ENCODE peak calls at places on chromosome 9, in seven cellular contexts. One of them, this sample, is unnamed.

GRCh38 chr9:95075700-95076099 is 241.8 kb downstream of the FANCC start:
- DNase-seq in heart left ventricle: no peak
- DNase-seq in H7: peak; percentile 37
- DNase-seq in right atrium auricular region: peak; percentile 57
- DNase-seq in occipital lobe: no peak
- DNase-seq in stimulated activated CD4-positive, alpha-beta T cell treated with anti-CD3 and anti-CD28 coated beads, Interleukin-1b, Interleukin-23, amount 100 ng/mL, for 1 hour: no peak
- DNase-seq in activated CD4-positive, alpha-beta T cell treated with anti-CD3 and anti-CD28 coated beads, Interleukin-2, amount 50 U/mL, for 1 hour: no peak
- DNase-seq in this sample: no peak

GRCh38 chr9:76115396-76115795 is 224.9 kb downstream of the PCSK5 start:
- DNase-seq in occipital lobe: no peak
- DNase-seq in stimulated activated CD4-positive, alpha-beta T cell treated with anti-CD3 and anti-CD28 coated beads, Interleukin-1b, Interleukin-23, amount 100 ng/mL, for 1 hour: no peak
- DNase-seq in H7: no peak
- DNase-seq in right atrium auricular region: no peak
- DNase-seq in activated CD4-positive, alpha-beta T cell treated with anti-CD3 and anti-CD28 coated beads, Interleukin-2, amount 50 U/mL, for 1 hour: no peak
- DNase-seq in heart left ventricle: no peak
- DNase-seq in this sample: no peak

GRCh38 chr9:116641292-116642059 is 45.6 kb upstream of the TRIM32 start:
- DNase-seq in heart left ventricle: no peak
- DNase-seq in activated CD4-positive, alpha-beta T cell treated with anti-CD3 and anti-CD28 coated beads, Interleukin-2, amount 50 U/mL, for 1 hour: no peak
- DNase-seq in right atrium auricular region: no peak
- DNase-seq in H7: no peak
- DNase-seq in occipital lobe: no peak
- DNase-seq in stimulated activated CD4-positive, alpha-beta T cell treated with anti-CD3 and anti-CD28 coated beads, Interleukin-1b, Interleukin-23, amount 100 ng/mL, for 1 hour: no peak
- DNase-seq in this sample: no peak

GRCh38 chr9:71704806-71705205 is 63.5 kb downstream of the CEMIP2 start:
- DNase-seq in heart left ventricle: no peak
- DNase-seq in occipital lobe: no peak
- DNase-seq in H7: no peak
- DNase-seq in right atrium auricular region: no peak
- DNase-seq in activated CD4-positive, alpha-beta T cell treated with anti-CD3 and anti-CD28 coated beads, Interleukin-2, amount 50 U/mL, for 1 hour: no peak
- DNase-seq in stimulated activated CD4-positive, alpha-beta T cell treated with anti-CD3 and anti-CD28 coated beads, Interleukin-1b, Interleukin-23, amount 100 ng/mL, for 1 hour: no peak
- DNase-seq in this sample: no peak

GRCh38 chr9:137460363-137461315 is 1.5 kb upstream of the NSMF start:
- DNase-seq in heart left ventricle: no peak
- DNase-seq in activated CD4-positive, alpha-beta T cell treated with anti-CD3 and anti-CD28 coated beads, Interleukin-2, amount 50 U/mL, for 1 hour: no peak
- DNase-seq in right atrium auricular region: no peak
- DNase-seq in occipital lobe: no peak
- DNase-seq in H7: peak; percentile 59
- DNase-seq in stimulated activated CD4-positive, alpha-beta T cell treated with anti-CD3 and anti-CD28 coated beads, Interleukin-1b, Interleukin-23, amount 100 ng/mL, for 1 hour: no peak
- DNase-seq in this sample: peak; percentile 54

GRCh38 chr9:134314950-134315715 is 11.1 kb upstream of the RXRA start:
- DNase-seq in activated CD4-positive, alpha-beta T cell treated with anti-CD3 and anti-CD28 coated beads, Interleukin-2, amount 50 U/mL, for 1 hour: no peak
- DNase-seq in stimulated activated CD4-positive, alpha-beta T cell treated with anti-CD3 and anti-CD28 coated beads, Interleukin-1b, Interleukin-23, amount 100 ng/mL, for 1 hour: no peak
- DNase-seq in H7: peak; percentile 69
- DNase-seq in occipital lobe: no peak
- DNase-seq in heart left ventricle: no peak
- DNase-seq in right atrium auricular region: no peak
- DNase-seq in this sample: peak; percentile 23

GRCh38 chr9:90010793-90011192 is 406.0 kb downstream of the GADD45G start:
- DNase-seq in occipital lobe: no peak
- DNase-seq in stimulated activated CD4-positive, alpha-beta T cell treated with anti-CD3 and anti-CD28 coated beads, Interleukin-1b, Interleukin-23, amount 100 ng/mL, for 1 hour: no peak
- DNase-seq in activated CD4-positive, alpha-beta T cell treated with anti-CD3 and anti-CD28 coated beads, Interleukin-2, amount 50 U/mL, for 1 hour: no peak
- DNase-seq in heart left ventricle: no peak
- DNase-seq in H7: no peak
- DNase-seq in right atrium auricular region: no peak
- DNase-seq in this sample: no peak

GRCh38 chr9:133600747-133601146 is 8.4 kb downstream of the FAM163B start:
- DNase-seq in H7: no peak
- DNase-seq in activated CD4-positive, alpha-beta T cell treated with anti-CD3 and anti-CD28 coated beads, Interleukin-2, amount 50 U/mL, for 1 hour: no peak
- DNase-seq in right atrium auricular region: no peak
- DNase-seq in heart left ventricle: no peak
- DNase-seq in stimulated activated CD4-positive, alpha-beta T cell treated with anti-CD3 and anti-CD28 coated beads, Interleukin-1b, Interleukin-23, amount 100 ng/mL, for 1 hour: no peak
- DNase-seq in occipital lobe: no peak
- DNase-seq in this sample: no peak

GRCh38 chr9:97904725-97905124 is 17.6 kb downstream of the TRMO start:
- DNase-seq in stimulated activated CD4-positive, alpha-beta T cell treated with anti-CD3 and anti-CD28 coated beads, Interleukin-1b, Interleukin-23, amount 100 ng/mL, for 1 hour: no peak
- DNase-seq in right atrium auricular region: no peak
- DNase-seq in H7: no peak
- DNase-seq in occipital lobe: no peak
- DNase-seq in heart left ventricle: no peak
- DNase-seq in activated CD4-positive, alpha-beta T cell treated with anti-CD3 and anti-CD28 coated beads, Interleukin-2, amount 50 U/mL, for 1 hour: peak; percentile 55
- DNase-seq in this sample: no peak

GRCh38 chr9:101119206-101119819 is 90.8 kb downstream of the PLPPR1 start:
- DNase-seq in H7: peak; percentile 47
- DNase-seq in stimulated activated CD4-positive, alpha-beta T cell treated with anti-CD3 and anti-CD28 coated beads, Interleukin-1b, Interleukin-23, amount 100 ng/mL, for 1 hour: no peak
- DNase-seq in occipital lobe: peak; percentile 22
- DNase-seq in right atrium auricular region: no peak
- DNase-seq in heart left ventricle: peak; percentile 17
- DNase-seq in activated CD4-positive, alpha-beta T cell treated with anti-CD3 and anti-CD28 coated beads, Interleukin-2, amount 50 U/mL, for 1 hour: no peak
- DNase-seq in this sample: no peak

GRCh38 chr9:38227656-38228055 is 158.6 kb upstream of the SHB start:
- DNase-seq in occipital lobe: no peak
- DNase-seq in stimulated activated CD4-positive, alpha-beta T cell treated with anti-CD3 and anti-CD28 coated beads, Interleukin-1b, Interleukin-23, amount 100 ng/mL, for 1 hour: no peak
- DNase-seq in activated CD4-positive, alpha-beta T cell treated with anti-CD3 and anti-CD28 coated beads, Interleukin-2, amount 50 U/mL, for 1 hour: no peak
- DNase-seq in H7: no peak
- DNase-seq in right atrium auricular region: no peak
- DNase-seq in heart left ventricle: no peak
- DNase-seq in this sample: no peak

GRCh38 chr9:114377046-114377445 is 10.7 kb downstream of the AKNA start:
- DNase-seq in stimulated activated CD4-positive, alpha-beta T cell treated with anti-CD3 and anti-CD28 coated beads, Interleukin-1b, Interleukin-23, amount 100 ng/mL, for 1 hour: no peak
- DNase-seq in occipital lobe: no peak
- DNase-seq in H7: no peak
- DNase-seq in right atrium auricular region: no peak
- DNase-seq in heart left ventricle: no peak
- DNase-seq in activated CD4-positive, alpha-beta T cell treated with anti-CD3 and anti-CD28 coated beads, Interleukin-2, amount 50 U/mL, for 1 hour: no peak
- DNase-seq in this sample: no peak

GRCh38 chr9:137669261-137669672 is 50.5 kb downstream of the EHMT1 start:
- DNase-seq in heart left ventricle: no peak
- DNase-seq in activated CD4-positive, alpha-beta T cell treated with anti-CD3 and anti-CD28 coated beads, Interleukin-2, amount 50 U/mL, for 1 hour: no peak
- DNase-seq in occipital lobe: no peak
- DNase-seq in right atrium auricular region: no peak
- DNase-seq in H7: peak; percentile 71
- DNase-seq in stimulated activated CD4-positive, alpha-beta T cell treated with anti-CD3 and anti-CD28 coated beads, Interleukin-1b, Interleukin-23, amount 100 ng/mL, for 1 hour: no peak
- DNase-seq in this sample: no peak

GRCh38 chr9:116998305-116998704 is 311.2 kb downstream of the TRIM32 start:
- DNase-seq in stimulated activated CD4-positive, alpha-beta T cell treated with anti-CD3 and anti-CD28 coated beads, Interleukin-1b, Interleukin-23, amount 100 ng/mL, for 1 hour: no peak
- DNase-seq in activated CD4-positive, alpha-beta T cell treated with anti-CD3 and anti-CD28 coated beads, Interleukin-2, amount 50 U/mL, for 1 hour: no peak
- DNase-seq in occipital lobe: no peak
- DNase-seq in heart left ventricle: no peak
- DNase-seq in H7: peak; percentile 42
- DNase-seq in right atrium auricular region: no peak
- DNase-seq in this sample: no peak

GRCh38 chr9:89993678-89994630 is 389.1 kb downstream of the GADD45G start:
- DNase-seq in heart left ventricle: peak; percentile 60
- DNase-seq in H7: peak; percentile 47
- DNase-seq in right atrium auricular region: peak; percentile 72
- DNase-seq in activated CD4-positive, alpha-beta T cell treated with anti-CD3 and anti-CD28 coated beads, Interleukin-2, amount 50 U/mL, for 1 hour: no peak
- DNase-seq in stimulated activated CD4-positive, alpha-beta T cell treated with anti-CD3 and anti-CD28 coated beads, Interleukin-1b, Interleukin-23, amount 100 ng/mL, for 1 hour: no peak
- DNase-seq in occipital lobe: no peak
- DNase-seq in this sample: peak; percentile 25

GRCh38 chr9:8456327-8456726 is 656.7 kb upstream of the DMAC1 start:
- DNase-seq in heart left ventricle: no peak
- DNase-seq in stimulated activated CD4-positive, alpha-beta T cell treated with anti-CD3 and anti-CD28 coated beads, Interleukin-1b, Interleukin-23, amount 100 ng/mL, for 1 hour: no peak
- DNase-seq in H7: no peak
- DNase-seq in occipital lobe: no peak
- DNase-seq in activated CD4-positive, alpha-beta T cell treated with anti-CD3 and anti-CD28 coated beads, Interleukin-2, amount 50 U/mL, for 1 hour: no peak
- DNase-seq in right atrium auricular region: no peak
- DNase-seq in this sample: no peak

GRCh38 chr9:133168432-133168831 is 4.7 kb upstream of the GBGT1 start:
- DNase-seq in heart left ventricle: no peak
- DNase-seq in H7: peak; percentile 28
- DNase-seq in stimulated activated CD4-positive, alpha-beta T cell treated with anti-CD3 and anti-CD28 coated beads, Interleukin-1b, Interleukin-23, amount 100 ng/mL, for 1 hour: no peak
- DNase-seq in right atrium auricular region: no peak
- DNase-seq in occipital lobe: no peak
- DNase-seq in activated CD4-positive, alpha-beta T cell treated with anti-CD3 and anti-CD28 coated beads, Interleukin-2, amount 50 U/mL, for 1 hour: no peak
- DNase-seq in this sample: no peak

GRCh38 chr9:7238244-7238637 is 480.5 kb downstream of the KDM4C start:
- DNase-seq in right atrium auricular region: no peak
- DNase-seq in H7: no peak
- DNase-seq in heart left ventricle: no peak
- DNase-seq in activated CD4-positive, alpha-beta T cell treated with anti-CD3 and anti-CD28 coated beads, Interleukin-2, amount 50 U/mL, for 1 hour: no peak
- DNase-seq in occipital lobe: no peak
- DNase-seq in stimulated activated CD4-positive, alpha-beta T cell treated with anti-CD3 and anti-CD28 coated beads, Interleukin-1b, Interleukin-23, amount 100 ng/mL, for 1 hour: no peak
- DNase-seq in this sample: no peak

GRCh38 chr9:127567898-127568617 is 44.0 kb upstream of the STXBP1 start:
- DNase-seq in heart left ventricle: no peak
- DNase-seq in H7: peak; percentile 87
- DNase-seq in right atrium auricular region: no peak
- DNase-seq in stimulated activated CD4-positive, alpha-beta T cell treated with anti-CD3 and anti-CD28 coated beads, Interleukin-1b, Interleukin-23, amount 100 ng/mL, for 1 hour: no peak
- DNase-seq in occipital lobe: no peak
- DNase-seq in activated CD4-positive, alpha-beta T cell treated with anti-CD3 and anti-CD28 coated beads, Interleukin-2, amount 50 U/mL, for 1 hour: peak; percentile 12
- DNase-seq in this sample: peak; percentile 64

This sample was measured in ovary.